ENCODE peak calls at places on chromosomes 7 and 10, in six cellular contexts. V is A549, R is HepG2, D is K562, A is upper lobe of left lung, F is GM12878. G is an unnamed sample.

GRCh38 chr7:130141161-130141857 is 63.9 kb downstream of the TMEM209 start:
- ATAC-seq in V (no peak), R (no peak), A (peak), D (peak), F (peak), G (peak)

GRCh38 chr10:32582946-32583345 is 137.0 kb downstream of the CCDC7 start:
- ATAC-seq in A (no peak), V (no peak), R (no peak), D (no peak), F (no peak), G (no peak)

GRCh38 chr10:112261281-112261822 is 21.8 kb upstream of the TECTB start:
- ATAC-seq in F (no peak), D (peak), A (peak), R (peak), V (no peak), G (peak)

GRCh38 chr10:3509355-3509754 is 275.7 kb downstream of the KLF6 start:
- ATAC-seq in D (no peak), A (no peak), V (no peak), F (no peak), R (no peak), G (no peak)

GRCh38 chr7:29607889-29608288 is 44.3 kb downstream of the PRR15 start:
- ATAC-seq in V (peak), D (no peak), F (no peak), R (no peak), A (no peak), G (no peak)

GRCh38 chr7:78083466-78084120 is 285.0 kb downstream of the PHTF2 start:
- ATAC-seq in F (no peak), A (no peak), R (no peak), V (no peak), D (no peak), G (no peak)

GRCh38 chr10:10865913-10866312 is 151.8 kb upstream of the CELF2 start:
- ATAC-seq in D (no peak), A (no peak), F (no peak), V (no peak), R (no peak), G (no peak)

GRCh38 chr10:97683556-97684357 is 3.3 kb downstream of the AVPI1 start:
- ATAC-seq in D (no peak), F (no peak), R (peak), A (no peak), V (no peak), G (no peak)

GRCh38 chr10:118114992-118115391 is 68.3 kb upstream of the RAB11FIP2 start:
- ATAC-seq in V (no peak), D (no peak), F (no peak), R (no peak), A (no peak), G (no peak)

GRCh38 chr10:120827251-120827875 is 23.8 kb upstream of the WDR11 start:
- ATAC-seq in V (no peak), R (no peak), D (no peak), F (peak), A (no peak), G (no peak)

GRCh38 chr10:71687480-71687879 is 32.1 kb downstream of the C10orf105 start:
- ATAC-seq in R (no peak), D (no peak), V (no peak), A (no peak), F (no peak), G (no peak)

GRCh38 chr7:52876402-52876801 is 159.0 kb upstream of the POM121L12 start:
- ATAC-seq in D (no peak), F (no peak), A (no peak), R (no peak), V (no peak), G (no peak)

GRCh38 chr10:132550366-132551092 is 12.9 kb downstream of the INPP5A start:
- ATAC-seq in F (no peak), R (no peak), D (no peak), V (no peak), A (no peak), G (no peak)

GRCh38 chr7:520503-521161 is 986 bp upstream of the PDGFA start:
- ATAC-seq in R (no peak), D (peak), F (peak), V (no peak), A (peak), G (no peak)

GRCh38 chr7:15832996-15833395 is 146.5 kb upstream of the MEOX2 start:
- ATAC-seq in F (no peak), R (no peak), A (no peak), D (no peak), V (no peak), G (no peak)

GRCh38 chr7:152661479-152661878 is 14.5 kb downstream of the XRCC2 start:
- ATAC-seq in A (peak), V (no peak), R (no peak), F (no peak), D (peak), G (no peak)

GRCh38 chr10:75683158-75683557 is 251.7 kb downstream of the LRMDA start:
- ATAC-seq in F (no peak), V (no peak), A (no peak), R (no peak), D (no peak), G (no peak)

GRCh38 chr10:5840314-5841307 is 27.4 kb upstream of the GDI2 start:
- ATAC-seq in F (peak), R (peak), A (peak), V (peak), D (no peak), G (no peak)

GRCh38 chr7:134189559-134189958 is 62.4 kb downstream of the LRGUK start:
- ATAC-seq in F (no peak), V (no peak), R (no peak), A (no peak), D (no peak), G (no peak)

GRCh38 chr10:87935290-87936141 is 72.1 kb downstream of the PTEN start:
- ATAC-seq in F (no peak), R (no peak), V (no peak), A (no peak), D (no peak), G (peak)

GRCh38 chr10:108003576-108003975 is 839.1 kb upstream of the SORCS1 start:
- ATAC-seq in V (no peak), F (peak), R (no peak), D (no peak), A (no peak), G (no peak)

GRCh38 chr7:47523401-47523800 is 58.5 kb downstream of the TNS3 start:
- ATAC-seq in D (no peak), R (no peak), V (no peak), A (no peak), F (no peak), G (no peak)

GRCh38 chr7:129168219-129168991 is 20.0 kb upstream of the SMO start:
- ATAC-seq in A (no peak), D (peak), F (no peak), V (no peak), R (no peak), G (peak)

GRCh38 chr7:142822714-142823113 is 32.2 kb upstream of the EPHB6 start:
- ATAC-seq in D (no peak), R (no peak), V (no peak), F (no peak), A (no peak), G (no peak)

GRCh38 chr7:134618756-134619530 is 27.7 kb upstream of the BPGM start:
- ATAC-seq in F (no peak), R (no peak), D (no peak), A (no peak), V (no peak), G (no peak)

GRCh38 chr7:158061884-158062656 is 525.6 kb downstream of the PTPRN2 start:
- ATAC-seq in V (no peak), A (peak), D (no peak), F (no peak), R (no peak), G (no peak)

GRCh38 chr7:2109251-2109935 is 123.4 kb downstream of the MAD1L1 start:
- ATAC-seq in V (no peak), D (peak), F (no peak), A (no peak), R (no peak), G (no peak)
- H3K27ac ChIP-seq in V (peak), D (peak), F (peak), A (no peak), R (peak), G (no peak)

DNA sequence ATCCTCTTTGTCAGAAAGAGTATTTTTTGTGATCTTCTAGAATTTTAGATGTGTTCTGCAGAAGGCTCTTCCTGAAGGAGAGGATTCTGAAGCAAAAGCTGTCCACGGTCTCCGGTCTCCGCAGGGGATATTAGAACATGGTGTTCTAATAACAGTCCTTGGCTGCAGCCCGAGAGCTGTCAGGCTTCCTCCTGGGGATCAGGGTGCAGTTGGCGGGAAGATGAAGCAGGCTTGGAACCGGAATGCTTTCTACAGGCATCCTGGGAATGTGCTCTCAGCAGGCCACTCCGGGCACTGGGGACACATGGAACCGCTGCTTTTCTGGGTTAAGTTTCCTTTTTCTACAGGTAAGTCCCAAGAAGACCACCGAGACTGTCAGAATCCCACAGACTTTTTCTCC is 118.6 kb upstream of the PARD3 start:
- ATAC-seq in V (no peak), D (no peak), F (no peak), A (no peak), R (peak), G (peak)
- TF ChIP-seq EP300 in V (no peak), D (no peak), F (no peak), A (no peak), R (no peak), G (no peak)

DNA sequence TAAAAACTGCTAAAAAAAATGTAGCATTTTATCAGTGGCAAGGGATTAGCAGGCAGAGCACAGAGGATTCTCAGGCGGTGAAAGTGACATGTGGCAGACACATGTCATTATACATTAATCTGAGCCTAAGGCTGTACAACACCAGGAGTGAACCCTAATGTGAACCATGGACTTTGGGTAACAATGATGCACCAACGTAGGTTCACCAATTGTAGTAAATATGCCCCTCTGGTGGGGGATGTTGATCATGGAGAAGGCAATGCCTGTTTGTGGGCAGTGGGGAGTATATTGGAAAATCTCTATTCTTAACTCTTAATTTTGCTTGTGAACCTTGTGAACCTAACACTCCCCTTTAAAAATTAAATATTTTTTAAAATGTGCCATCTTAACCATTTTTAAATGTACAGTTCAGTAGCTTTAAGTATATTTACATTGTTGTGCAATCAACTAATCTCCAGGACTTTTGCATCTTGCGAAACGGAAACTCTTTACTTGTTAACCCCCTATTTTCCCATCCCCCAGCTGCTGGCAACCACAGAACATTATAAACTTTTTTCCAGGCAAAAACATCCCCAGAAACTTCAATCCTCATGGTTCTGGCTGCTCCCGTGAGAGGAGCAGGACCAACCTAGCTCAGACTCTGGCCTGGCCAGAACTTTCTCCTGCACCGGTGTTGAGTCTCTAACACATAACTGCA is 29.9 kb downstream of the LRRC20 start:
- ATAC-seq in R (peak), D (no peak), A (no peak), V (no peak), F (no peak), G (no peak)
- H3K27ac ChIP-seq in R (peak), D (no peak), A (peak), V (peak), F (no peak), G (no peak)

DNA sequence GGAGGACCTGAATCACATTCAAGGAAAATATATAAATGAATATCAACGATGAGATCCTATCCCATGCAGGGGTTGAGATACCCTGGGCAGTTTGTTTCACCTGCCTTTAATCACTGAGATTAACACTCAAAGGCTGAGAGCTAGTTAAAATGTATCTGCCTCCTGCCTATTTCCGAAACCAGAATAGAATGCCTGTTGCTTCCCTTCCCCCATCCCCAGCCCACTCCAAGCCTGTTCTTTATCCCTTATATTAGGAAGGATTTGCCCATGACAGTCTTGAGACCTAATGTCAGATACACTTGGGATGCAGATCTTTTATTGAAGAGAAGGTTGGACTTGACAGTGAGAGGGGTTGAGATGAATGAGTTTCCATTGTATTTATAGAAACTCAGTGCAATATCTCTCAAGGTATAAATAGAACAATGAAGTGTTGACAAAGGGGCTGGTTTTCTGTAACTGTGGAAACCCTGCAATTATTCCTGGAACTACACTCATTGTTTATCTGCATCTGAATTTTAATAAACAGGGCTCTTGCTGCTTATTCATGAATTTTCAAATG is 66.6 kb downstream of the SORCS3 start:
- ATAC-seq in R (no peak), V (no peak), F (no peak), A (no peak), D (no peak), G (no peak)
- TF ChIP-seq EP300 in R (no peak), V (no peak), F (no peak), A (no peak), D (no peak), G (no peak)

G was measured in gastroesophageal sphincter.